ENCODE peak calls at places on chromosomes 16 and 17, in seven cellular contexts. F, H, Z, O, G, B and A are unnamed samples.

GRCh38 chr17:28470266-28471126 is 2.9 kb upstream of the SLC13A2 start:
- DNase-seq in F (no peak), H (peak), Z (no peak), O (no peak), G (no peak), B (peak), A (no peak)

GRCh38 chr17:81433656-81434055 is 38.4 kb downstream of the BAHCC1 start:
- DNase-seq in F (no peak), H (no peak), Z (no peak), O (no peak), G (no peak), B (no peak), A (no peak)

GRCh38 chr16:11597737-11598136 is 11.0 kb upstream of the LITAF start:
- DNase-seq in F (no peak), H (no peak), Z (no peak), O (no peak), G (no peak), B (no peak), A (no peak)

GRCh38 chr17:35449371-35449931 is 885 bp upstream of the SLFN13 start:
- DNase-seq in F (no peak), H (peak), Z (peak), O (no peak), G (no peak), B (no peak), A (no peak)

GRCh38 chr17:38848939-38849563 is 4.5 kb downstream of the RPL23 start:
- DNase-seq in F (no peak), H (no peak), Z (no peak), O (no peak), G (no peak), B (no peak), A (no peak)

GRCh38 chr17:29593546-29594440 is 861 bp downstream of the ANKRD13B start:
- DNase-seq in F (no peak), H (peak), Z (no peak), O (no peak), G (no peak), B (peak), A (no peak)

GRCh38 chr16:84278968-84279367 is 15.7 kb upstream of the WFDC1 start:
- DNase-seq in F (no peak), H (no peak), Z (no peak), O (no peak), G (no peak), B (no peak), A (no peak)

GRCh38 chr17:40827746-40828453 is 5.5 kb upstream of the KRT10 start:
- DNase-seq in F (peak), H (no peak), Z (no peak), O (no peak), G (no peak), B (peak), A (no peak)

GRCh38 chr17:17146791-17147406 is 59.2 kb downstream of the PLD6 start:
- DNase-seq in F (peak), H (peak), Z (no peak), O (no peak), G (no peak), B (no peak), A (peak)

GRCh38 chr17:50095626-50096037 is 481 bp downstream of the PDK2 start:
- DNase-seq in F (no peak), H (peak), Z (peak), O (no peak), G (no peak), B (no peak), A (no peak)

GRCh38 chr17:2027528-2028233 is 2.3 kb upstream of the DPH1 start:
- DNase-seq in F (no peak), H (no peak), Z (no peak), O (no peak), G (no peak), B (no peak), A (no peak)

GRCh38 chr17:61307905-61308886 is 91.4 kb upstream of the TBX2 start:
- DNase-seq in F (no peak), H (no peak), Z (no peak), O (no peak), G (no peak), B (no peak), A (no peak)

GRCh38 chr17:17141860-17142552 is 64.1 kb downstream of the PLD6 start:
- DNase-seq in F (no peak), H (peak), Z (peak), O (no peak), G (no peak), B (peak), A (no peak)

GRCh38 chr17:38897671-38898290 is 27.6 kb upstream of the LASP1NB start:
- DNase-seq in F (no peak), H (no peak), Z (no peak), O (no peak), G (no peak), B (no peak), A (no peak)

GRCh38 chr17:36931697-36932382 is 5.4 kb upstream of the LHX1 start:
- DNase-seq in F (no peak), H (peak), Z (peak), O (no peak), G (no peak), B (no peak), A (no peak)

GRCh38 chr16:48511071-48511540 is 98.9 kb downstream of the N4BP1 start:
- DNase-seq in F (no peak), H (no peak), Z (no peak), O (no peak), G (no peak), B (no peak), A (no peak)

GRCh38 chr17:77645441-77646430 is 312.8 kb upstream of the TNRC6C start:
- DNase-seq in F (no peak), H (no peak), Z (no peak), O (no peak), G (no peak), B (no peak), A (no peak)

GRCh38 chr17:66689192-66689591 is 145.7 kb upstream of the CACNG5 start:
- DNase-seq in F (no peak), H (no peak), Z (no peak), O (no peak), G (no peak), B (no peak), A (no peak)

GRCh38 chr16:30585400-30586191 is at the start of gene ZNF785:
- DNase-seq in F (no peak), H (peak), Z (peak), O (peak), G (peak), B (peak), A (no peak)

GRCh38 chr16:84105286-84105815 is 11.4 kb downstream of the MBTPS1 start:
- DNase-seq in F (no peak), H (no peak), Z (no peak), O (no peak), G (no peak), B (no peak), A (no peak)

GRCh38 chr17:21282231-21282630 is 2.3 kb upstream of the MAP2K3 start:
- DNase-seq in F (peak), H (no peak), Z (no peak), O (peak), G (no peak), B (no peak), A (no peak)

GRCh38 chr16:27220991-27221390 is 17.7 kb downstream of the KDM8 start:
- DNase-seq in F (no peak), H (no peak), Z (no peak), O (no peak), G (no peak), B (no peak), A (no peak)

GRCh38 chr16:1870365-1871082 is 1.4 kb downstream of the MEIOB start:
- DNase-seq in F (peak), H (no peak), Z (no peak), O (peak), G (no peak), B (no peak), A (peak)

GRCh38 chr16:56481468-56482112 is 30.2 kb downstream of the OGFOD1 start:
- DNase-seq in F (no peak), H (no peak), Z (no peak), O (no peak), G (no peak), B (no peak), A (no peak)

GRCh38 chr16:49543315-49543946 is 169.8 kb downstream of the C16orf78 start:
- DNase-seq in F (no peak), H (no peak), Z (no peak), O (no peak), G (no peak), B (no peak), A (no peak)

GRCh38 chr16:84049403-84050060 is 6.9 kb upstream of the SLC38A8 start:
- DNase-seq in F (no peak), H (no peak), Z (no peak), O (no peak), G (no peak), B (no peak), A (no peak)

GRCh38 chr17:46154151-46154816 is 38.9 kb downstream of the KANSL1 start:
- DNase-seq in F (no peak), H (no peak), Z (no peak), O (no peak), G (no peak), B (no peak), A (no peak)

GRCh38 chr17:31320791-31321190 is 631 bp downstream of the EVI2A start:
- DNase-seq in F (no peak), H (no peak), Z (peak), O (no peak), G (no peak), B (no peak), A (no peak)

GRCh38 chr17:17506893-17507464 is 10.8 kb upstream of the RASD1 start:
- DNase-seq in F (no peak), H (no peak), Z (peak), O (no peak), G (no peak), B (no peak), A (no peak)

GRCh38 chr16:56885446-56886162 is 20.6 kb downstream of the SLC12A3 start:
- DNase-seq in F (no peak), H (no peak), Z (no peak), O (no peak), G (no peak), B (peak), A (no peak)

GRCh38 chr16:78102122-78102660 is 2.7 kb downstream of the WWOX start:
- DNase-seq in F (no peak), H (no peak), Z (no peak), O (no peak), G (no peak), B (no peak), A (no peak)
- TF ChIP-seq SIN3A in F (no peak), H (no peak), Z (no peak), O (no peak), G (no peak), B (no peak), A (no peak)

DNA sequence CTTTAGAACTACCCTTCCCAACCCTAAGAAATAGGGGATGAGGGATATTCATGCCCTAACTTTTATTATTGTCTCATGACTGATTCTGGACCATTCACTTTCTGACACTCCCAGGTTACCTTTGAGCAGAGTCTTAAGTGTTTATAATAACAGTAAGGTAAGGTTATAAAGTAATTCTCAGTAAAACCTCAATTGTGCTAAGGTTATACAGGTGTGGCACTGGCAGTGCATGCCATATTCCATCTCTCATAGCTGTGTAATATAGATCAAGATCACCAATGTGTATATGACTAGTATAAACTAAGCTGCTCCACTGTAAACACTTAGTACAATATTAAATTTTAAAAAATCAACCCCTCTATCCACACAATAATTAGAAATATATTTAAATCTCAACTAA is 89.1 kb downstream of the KCNJ2 start:
- DNase-seq in F (no peak), H (no peak), Z (no peak), O (no peak), G (no peak), B (no peak), A (no peak)
- TF ChIP-seq SIN3A in F (no peak), H (no peak), Z (no peak), O (no peak), G (no peak), B (no peak), A (no peak)

DNA sequence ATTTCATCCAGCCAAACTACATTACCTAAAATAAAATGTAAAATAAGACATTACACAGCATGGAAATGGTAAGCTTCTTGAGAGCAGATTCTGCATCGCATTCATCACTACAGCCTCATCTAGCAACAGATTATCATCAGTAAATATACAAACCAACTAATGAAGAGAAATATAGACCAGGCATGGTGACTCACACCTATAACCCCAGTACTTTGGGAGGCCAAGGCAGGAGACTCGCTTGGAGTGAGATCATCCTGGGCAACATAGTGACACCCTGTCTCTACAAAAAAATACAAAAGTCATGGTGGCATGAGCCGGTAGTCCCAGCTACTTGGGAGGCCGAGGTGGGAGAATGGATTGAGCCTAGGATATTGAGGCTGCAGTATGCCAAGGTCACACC is 19.9 kb downstream of the NCBP3 start:
- DNase-seq in F (no peak), H (no peak), Z (no peak), O (no peak), G (no peak), B (no peak), A (no peak)
- TF ChIP-seq SIN3A in F (no peak), H (no peak), Z (no peak), O (no peak), G (no peak), B (no peak), A (no peak)

GRCh38 chr17:8126306-8127066 is 2.6 kb upstream of the HES7 start:
- DNase-seq in F (no peak), H (peak), Z (peak), O (no peak), G (no peak), B (peak), A (no peak)
- TF ChIP-seq SIN3A in F (no peak), H (no peak), Z (no peak), O (no peak), G (no peak), B (no peak), A (no peak)

GRCh38 chr16:88732172-88732960 is 26.1 kb downstream of the CTU2 start:
- DNase-seq in F (no peak), H (no peak), Z (peak), O (no peak), G (no peak), B (no peak), A (no peak)
- TF ChIP-seq SIN3A in F (no peak), H (no peak), Z (no peak), O (no peak), G (no peak), B (no peak), A (no peak)